ENCODE peak calls at places on chromosomes 13 and 19, in eight cellular contexts. One of them, this sample, is unnamed.

GRCh38 chr19:35288843-35289355 is 3.1 kb upstream of the MAG start:
- DNase-seq in ascending aorta: no peak
- DNase-seq in prostate gland: no peak
- DNase-seq in suprapubic skin: no peak
- DNase-seq in heart right ventricle: no peak
- DNase-seq in OCI-LY7: no peak
- DNase-seq in body of pancreas: no peak
- DNase-seq in stomach: no peak
- DNase-seq in this sample: peak

GRCh38 chr19:17536957-17537356 is 18.5 kb upstream of the COLGALT1 start:
- DNase-seq in prostate gland: no peak
- DNase-seq in suprapubic skin: no peak
- DNase-seq in ascending aorta: no peak
- DNase-seq in OCI-LY7: no peak
- DNase-seq in heart right ventricle: no peak
- DNase-seq in body of pancreas: no peak
- DNase-seq in stomach: no peak
- DNase-seq in this sample: no peak

GRCh38 chr19:16429759-16430091 is 42.0 kb downstream of the EPS15L1 start:
- DNase-seq in ascending aorta: no peak
- DNase-seq in suprapubic skin: no peak
- DNase-seq in prostate gland: no peak
- DNase-seq in stomach: no peak
- DNase-seq in body of pancreas: no peak
- DNase-seq in heart right ventricle: no peak
- DNase-seq in OCI-LY7: no peak
- DNase-seq in this sample: no peak

GRCh38 chr13:21048901-21049655 is 12.3 kb downstream of the LATS2 start:
- DNase-seq in prostate gland: no peak
- DNase-seq in suprapubic skin: no peak
- DNase-seq in heart right ventricle: no peak
- DNase-seq in stomach: no peak
- DNase-seq in ascending aorta: no peak
- DNase-seq in body of pancreas: no peak
- DNase-seq in OCI-LY7: no peak
- DNase-seq in this sample: no peak

GRCh38 chr13:109938255-109938936 is 152.0 kb upstream of the IRS2 start:
- DNase-seq in suprapubic skin: no peak
- DNase-seq in stomach: no peak
- DNase-seq in OCI-LY7: no peak
- DNase-seq in body of pancreas: peak
- DNase-seq in heart right ventricle: no peak
- DNase-seq in prostate gland: no peak
- DNase-seq in ascending aorta: no peak
- DNase-seq in this sample: no peak

GRCh38 chr19:58407658-58408151 is 744 bp upstream of the ZNF584 start:
- DNase-seq in heart right ventricle: no peak
- DNase-seq in stomach: no peak
- DNase-seq in suprapubic skin: no peak
- DNase-seq in prostate gland: no peak
- DNase-seq in body of pancreas: no peak
- DNase-seq in OCI-LY7: no peak
- DNase-seq in ascending aorta: no peak
- DNase-seq in this sample: no peak

GRCh38 chr19:1211494-1212234 is 6.1 kb downstream of the STK11 start:
- DNase-seq in stomach: peak
- DNase-seq in ascending aorta: no peak
- DNase-seq in body of pancreas: peak
- DNase-seq in suprapubic skin: no peak
- DNase-seq in OCI-LY7: no peak
- DNase-seq in heart right ventricle: peak
- DNase-seq in prostate gland: peak
- DNase-seq in this sample: no peak

GRCh38 chr13:47661076-47661475 is 340.0 kb downstream of the SUCLA2 start:
- DNase-seq in suprapubic skin: no peak
- DNase-seq in prostate gland: no peak
- DNase-seq in heart right ventricle: no peak
- DNase-seq in ascending aorta: no peak
- DNase-seq in OCI-LY7: no peak
- DNase-seq in body of pancreas: no peak
- DNase-seq in stomach: no peak
- DNase-seq in this sample: no peak

GRCh38 chr19:14149509-14149994 is 13.2 kb upstream of the ASF1B start:
- DNase-seq in stomach: peak
- DNase-seq in ascending aorta: peak
- DNase-seq in OCI-LY7: no peak
- DNase-seq in heart right ventricle: peak
- DNase-seq in suprapubic skin: peak
- DNase-seq in body of pancreas: peak
- DNase-seq in prostate gland: peak
- DNase-seq in this sample: peak

GRCh38 chr13:26058704-26059103 is 6.9 kb upstream of the SHISA2 start:
- DNase-seq in suprapubic skin: no peak
- DNase-seq in stomach: no peak
- DNase-seq in body of pancreas: no peak
- DNase-seq in OCI-LY7: no peak
- DNase-seq in ascending aorta: no peak
- DNase-seq in heart right ventricle: no peak
- DNase-seq in prostate gland: no peak
- DNase-seq in this sample: no peak

GRCh38 chr13:98813993-98814392 is 61.5 kb upstream of the SLC15A1 start:
- DNase-seq in suprapubic skin: no peak
- DNase-seq in stomach: no peak
- DNase-seq in OCI-LY7: no peak
- DNase-seq in prostate gland: no peak
- DNase-seq in ascending aorta: no peak
- DNase-seq in heart right ventricle: no peak
- DNase-seq in body of pancreas: no peak
- DNase-seq in this sample: no peak

GRCh38 chr13:28849441-28849840 is 29.3 kb downstream of the MTUS2 start:
- DNase-seq in prostate gland: no peak
- DNase-seq in heart right ventricle: no peak
- DNase-seq in suprapubic skin: no peak
- DNase-seq in ascending aorta: no peak
- DNase-seq in stomach: no peak
- DNase-seq in OCI-LY7: no peak
- DNase-seq in body of pancreas: no peak
- DNase-seq in this sample: no peak

GRCh38 chr13:45332831-45333219 is 8.2 kb downstream of the TPT1 start:
- DNase-seq in ascending aorta: no peak
- DNase-seq in OCI-LY7: peak
- DNase-seq in body of pancreas: no peak
- DNase-seq in heart right ventricle: no peak
- DNase-seq in suprapubic skin: no peak
- DNase-seq in stomach: no peak
- DNase-seq in prostate gland: no peak
- DNase-seq in this sample: no peak

GRCh38 chr13:32468502-32469147 is 40.7 kb upstream of the N4BP2L1 start:
- DNase-seq in OCI-LY7: no peak
- DNase-seq in heart right ventricle: no peak
- DNase-seq in ascending aorta: no peak
- DNase-seq in prostate gland: no peak
- DNase-seq in stomach: no peak
- DNase-seq in suprapubic skin: no peak
- DNase-seq in body of pancreas: no peak
- DNase-seq in this sample: no peak

GRCh38 chr19:45677351-45678230 is 9.6 kb downstream of the GIPR start:
- DNase-seq in stomach: peak
- DNase-seq in prostate gland: peak
- DNase-seq in body of pancreas: peak
- DNase-seq in suprapubic skin: peak
- DNase-seq in OCI-LY7: peak
- DNase-seq in heart right ventricle: peak
- DNase-seq in ascending aorta: peak
- DNase-seq in this sample: peak

GRCh38 chr13:29511980-29512379 is 83.5 kb downstream of the SLC7A1 start:
- DNase-seq in OCI-LY7: no peak
- DNase-seq in suprapubic skin: peak
- DNase-seq in body of pancreas: peak
- DNase-seq in stomach: no peak
- DNase-seq in prostate gland: no peak
- DNase-seq in ascending aorta: no peak
- DNase-seq in heart right ventricle: no peak
- DNase-seq in this sample: no peak

GRCh38 chr19:6564393-6564792 is 26.6 kb downstream of the CD70 start:
- DNase-seq in body of pancreas: no peak
- DNase-seq in prostate gland: no peak
- DNase-seq in ascending aorta: no peak
- DNase-seq in OCI-LY7: peak
- DNase-seq in suprapubic skin: no peak
- DNase-seq in stomach: no peak
- DNase-seq in heart right ventricle: no peak
- DNase-seq in this sample: peak

GRCh38 chr19:48627211-48627864 is 8.0 kb downstream of the SPHK2 start:
- DNase-seq in heart right ventricle: no peak
- DNase-seq in body of pancreas: no peak
- DNase-seq in suprapubic skin: no peak
- DNase-seq in stomach: no peak
- DNase-seq in OCI-LY7: no peak
- DNase-seq in prostate gland: no peak
- DNase-seq in ascending aorta: no peak
- DNase-seq in this sample: no peak

GRCh38 chr19:18685597-18686164 is 2.2 kb downstream of the CRTC1 start:
- DNase-seq in ascending aorta: no peak
- DNase-seq in heart right ventricle: no peak
- DNase-seq in stomach: no peak
- DNase-seq in body of pancreas: no peak
- DNase-seq in prostate gland: no peak
- DNase-seq in suprapubic skin: no peak
- DNase-seq in OCI-LY7: no peak
- DNase-seq in this sample: no peak

GRCh38 chr13:41139296-41139966 is 6.8 kb upstream of the KBTBD6 start:
- DNase-seq in heart right ventricle: no peak
- DNase-seq in prostate gland: no peak
- DNase-seq in suprapubic skin: no peak
- DNase-seq in ascending aorta: no peak
- DNase-seq in stomach: no peak
- DNase-seq in body of pancreas: no peak
- DNase-seq in OCI-LY7: no peak
- DNase-seq in this sample: no peak

GRCh38 chr19:11626252-11626651 is 29.0 kb downstream of the ZNF627 start:
- DNase-seq in prostate gland: no peak
- DNase-seq in stomach: no peak
- DNase-seq in OCI-LY7: no peak
- DNase-seq in ascending aorta: no peak
- DNase-seq in body of pancreas: peak
- DNase-seq in suprapubic skin: no peak
- DNase-seq in heart right ventricle: no peak
- DNase-seq in this sample: no peak

GRCh38 chr19:11624064-11624463 is 26.8 kb downstream of the ZNF627 start:
- DNase-seq in OCI-LY7: no peak
- DNase-seq in ascending aorta: no peak
- DNase-seq in stomach: no peak
- DNase-seq in suprapubic skin: no peak
- DNase-seq in body of pancreas: peak
- DNase-seq in prostate gland: no peak
- DNase-seq in heart right ventricle: no peak
- DNase-seq in this sample: no peak
- H3K4me3 ChIP-seq in OCI-LY7: no peak
- H3K4me3 ChIP-seq in ascending aorta: peak
- H3K4me3 ChIP-seq in stomach: peak
- H3K4me3 ChIP-seq in suprapubic skin: peak
- H3K4me3 ChIP-seq in body of pancreas: no peak
- H3K4me3 ChIP-seq in prostate gland: no peak
- H3K4me3 ChIP-seq in heart right ventricle: peak
- H3K4me3 ChIP-seq in this sample: no peak

DNA sequence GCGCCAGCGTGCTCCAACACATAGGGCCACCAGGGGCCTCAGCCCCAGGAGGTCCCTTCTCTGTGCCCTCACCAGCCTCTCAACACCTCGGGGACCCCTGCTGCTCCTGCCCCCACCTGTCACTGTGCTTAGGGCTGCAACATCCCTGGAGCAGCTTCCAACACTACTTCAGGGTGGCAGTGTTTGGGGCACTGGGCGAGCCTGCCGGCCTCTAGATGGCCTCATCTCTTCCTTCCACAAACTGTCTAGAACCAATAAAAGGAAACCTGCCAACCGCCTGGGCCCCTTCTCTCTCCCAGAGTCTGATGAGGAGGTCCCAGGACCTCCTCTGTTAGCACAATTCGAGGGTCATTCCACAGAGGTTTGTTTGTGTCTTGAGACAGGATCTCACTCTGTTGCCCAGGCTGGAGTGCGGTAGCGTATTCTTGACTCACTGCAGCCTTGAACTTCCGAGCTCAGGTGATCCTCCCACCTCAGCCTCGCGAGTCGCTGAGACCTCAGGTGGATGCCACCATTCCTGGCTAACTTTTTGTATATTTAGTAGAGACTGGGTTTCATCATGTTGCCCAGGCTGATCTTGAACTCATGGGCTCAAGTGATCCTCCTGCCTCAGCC is 10.1 kb upstream of the SHD start:
- DNase-seq in heart right ventricle: no peak
- DNase-seq in body of pancreas: no peak
- DNase-seq in OCI-LY7: no peak
- DNase-seq in prostate gland: no peak
- DNase-seq in ascending aorta: no peak
- DNase-seq in stomach: no peak
- DNase-seq in suprapubic skin: no peak
- DNase-seq in this sample: no peak
- TF ChIP-seq CTCF in heart right ventricle: no peak
- TF ChIP-seq CTCF in body of pancreas: no peak
- TF ChIP-seq CTCF in OCI-LY7: no peak
- TF ChIP-seq CTCF in prostate gland: no peak
- TF ChIP-seq CTCF in ascending aorta: no peak
- TF ChIP-seq CTCF in stomach: no peak
- TF ChIP-seq CTCF in suprapubic skin: no peak
- TF ChIP-seq CTCF in this sample: no peak

GRCh38 chr19:55301459-55302331 is 17.9 kb downstream of the BRSK1 start:
- DNase-seq in stomach: peak
- DNase-seq in OCI-LY7: peak
- DNase-seq in heart right ventricle: peak
- DNase-seq in prostate gland: peak
- DNase-seq in suprapubic skin: peak
- DNase-seq in body of pancreas: peak
- DNase-seq in ascending aorta: peak
- DNase-seq in this sample: peak
- H3K27ac ChIP-seq in stomach: no peak
- H3K27ac ChIP-seq in OCI-LY7: peak
- H3K27ac ChIP-seq in heart right ventricle: no peak
- H3K27ac ChIP-seq in prostate gland: no peak
- H3K27ac ChIP-seq in suprapubic skin: no peak
- H3K27ac ChIP-seq in body of pancreas: no peak
- H3K27ac ChIP-seq in ascending aorta: no peak
- H3K27ac ChIP-seq in this sample: no peak

GRCh38 chr13:70027551-70027950 is 80.1 kb upstream of the ATXN8OS start:
- DNase-seq in suprapubic skin: no peak
- DNase-seq in stomach: no peak
- DNase-seq in OCI-LY7: no peak
- DNase-seq in prostate gland: no peak
- DNase-seq in body of pancreas: no peak
- DNase-seq in ascending aorta: no peak
- DNase-seq in heart right ventricle: no peak
- DNase-seq in this sample: no peak

DNA sequence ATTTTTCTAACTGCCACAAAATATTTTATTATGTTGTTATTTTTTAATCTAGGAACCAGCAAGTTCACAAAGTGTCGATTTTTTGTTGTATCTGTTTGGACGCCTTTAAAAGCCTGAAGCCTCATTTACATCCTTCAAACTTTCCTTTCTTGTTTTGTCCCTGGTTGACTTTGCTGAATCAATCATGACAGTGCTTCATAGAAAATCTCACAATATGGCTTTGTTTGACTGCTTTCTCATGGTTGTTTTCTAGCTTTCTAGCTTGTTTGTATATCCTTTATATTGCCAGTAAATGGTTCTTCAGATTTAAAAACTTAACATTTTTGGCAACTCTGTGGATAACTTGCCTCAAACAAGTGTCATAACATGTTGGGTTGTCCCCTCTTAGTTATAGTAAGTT is 84.1 kb upstream of the ATXN8OS start:
- DNase-seq in prostate gland: no peak
- DNase-seq in suprapubic skin: no peak
- DNase-seq in heart right ventricle: no peak
- DNase-seq in stomach: no peak
- DNase-seq in ascending aorta: no peak
- DNase-seq in OCI-LY7: no peak
- DNase-seq in body of pancreas: no peak
- DNase-seq in this sample: no peak
- H3K4me3 ChIP-seq in prostate gland: no peak
- H3K4me3 ChIP-seq in suprapubic skin: no peak
- H3K4me3 ChIP-seq in heart right ventricle: no peak
- H3K4me3 ChIP-seq in stomach: no peak
- H3K4me3 ChIP-seq in ascending aorta: no peak
- H3K4me3 ChIP-seq in OCI-LY7: no peak
- H3K4me3 ChIP-seq in body of pancreas: no peak
- H3K4me3 ChIP-seq in this sample: no peak

This sample was measured in MM.1S.